ENCODE peak calls at places on chromosomes 5 and 9, in seven cellular contexts. One of them, this sample, is unnamed. For H3K9me3, the result is how much of the 10 kb centered on the place peaks cover.

GRCh38 chr5:101838329-101838964 is 457.6 kb downstream of the SLCO4C1 start:
- DNase-seq in PC-3: no peak
- DNase-seq in fibroblast of lung: peak
- DNase-seq in CD8-positive, alpha-beta memory T cell: no peak
- DNase-seq in left lung: no peak
- DNase-seq in heart left ventricle: no peak
- DNase-seq in IMR-90: peak
- DNase-seq in this sample: no peak

GRCh38 chr5:148820778-148821395 is 5.5 kb upstream of the ADRB2 start:
- DNase-seq in CD8-positive, alpha-beta memory T cell: peak
- DNase-seq in PC-3: peak
- DNase-seq in fibroblast of lung: peak
- DNase-seq in heart left ventricle: no peak
- DNase-seq in left lung: no peak
- DNase-seq in IMR-90: peak
- DNase-seq in this sample: no peak

GRCh38 chr9:127635198-127635735 is 23.2 kb downstream of the STXBP1 start:
- DNase-seq in IMR-90: peak
- DNase-seq in CD8-positive, alpha-beta memory T cell: no peak
- DNase-seq in PC-3: no peak
- DNase-seq in fibroblast of lung: no peak
- DNase-seq in heart left ventricle: no peak
- DNase-seq in left lung: no peak
- DNase-seq in this sample: no peak

GRCh38 chr9:132590037-132590317 is 7.6 kb downstream of the BARHL1 start:
- DNase-seq in fibroblast of lung: no peak
- DNase-seq in heart left ventricle: no peak
- DNase-seq in PC-3: no peak
- DNase-seq in IMR-90: no peak
- DNase-seq in left lung: no peak
- DNase-seq in CD8-positive, alpha-beta memory T cell: no peak
- DNase-seq in this sample: no peak

GRCh38 chr5:142926549-142926948 is 156.4 kb downstream of the ARHGAP26 start:
- DNase-seq in heart left ventricle: no peak
- DNase-seq in CD8-positive, alpha-beta memory T cell: no peak
- DNase-seq in IMR-90: no peak
- DNase-seq in left lung: no peak
- DNase-seq in fibroblast of lung: no peak
- DNase-seq in PC-3: no peak
- DNase-seq in this sample: no peak

GRCh38 chr5:73103885-73104284 is 16.5 kb upstream of the TMEM171 start:
- DNase-seq in fibroblast of lung: no peak
- DNase-seq in CD8-positive, alpha-beta memory T cell: no peak
- DNase-seq in left lung: no peak
- DNase-seq in heart left ventricle: no peak
- DNase-seq in PC-3: no peak
- DNase-seq in IMR-90: no peak
- DNase-seq in this sample: no peak

GRCh38 chr5:52657231-52657645 is 130.5 kb upstream of the ITGA1 start:
- DNase-seq in left lung: no peak
- DNase-seq in PC-3: peak
- DNase-seq in IMR-90: peak
- DNase-seq in fibroblast of lung: peak
- DNase-seq in heart left ventricle: no peak
- DNase-seq in CD8-positive, alpha-beta memory T cell: no peak
- DNase-seq in this sample: no peak

GRCh38 chr5:152994040-152994439 is 496.4 kb upstream of the GRIA1 start:
- DNase-seq in CD8-positive, alpha-beta memory T cell: no peak
- DNase-seq in IMR-90: no peak
- DNase-seq in PC-3: no peak
- DNase-seq in left lung: no peak
- DNase-seq in fibroblast of lung: no peak
- DNase-seq in heart left ventricle: no peak
- DNase-seq in this sample: no peak

GRCh38 chr5:58842851-58843250 is 260.0 kb downstream of the RAB3C start:
- DNase-seq in IMR-90: peak
- DNase-seq in heart left ventricle: no peak
- DNase-seq in PC-3: peak
- DNase-seq in fibroblast of lung: peak
- DNase-seq in left lung: no peak
- DNase-seq in CD8-positive, alpha-beta memory T cell: no peak
- DNase-seq in this sample: no peak

GRCh38 chr9:133824106-133824801 is 86.1 kb upstream of the SARDH start:
- DNase-seq in heart left ventricle: no peak
- DNase-seq in fibroblast of lung: no peak
- DNase-seq in PC-3: no peak
- DNase-seq in CD8-positive, alpha-beta memory T cell: no peak
- DNase-seq in IMR-90: no peak
- DNase-seq in left lung: no peak
- DNase-seq in this sample: no peak

DNA sequence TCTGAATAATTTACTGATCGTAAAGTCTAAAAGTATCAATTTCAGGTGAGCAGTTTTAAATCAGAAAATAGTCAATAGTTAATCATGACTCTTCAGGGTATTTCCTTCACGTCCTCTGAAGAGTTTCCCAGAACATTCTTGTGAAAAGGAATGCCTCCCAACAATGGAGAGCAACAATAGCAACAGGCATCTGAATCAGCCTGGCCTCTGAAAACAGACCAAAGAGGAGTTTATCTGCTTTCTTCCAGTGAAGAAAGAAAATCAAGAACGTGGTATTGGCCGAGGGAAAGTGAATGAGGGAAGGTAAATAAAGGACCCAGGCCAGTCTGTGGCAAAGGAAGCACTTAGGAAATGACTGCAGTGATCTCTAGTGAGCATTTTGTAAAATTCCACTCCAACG is 26.1 kb upstream of the RASGEF1C start:
- DNase-seq in IMR-90: no peak
- DNase-seq in left lung: no peak
- DNase-seq in CD8-positive, alpha-beta memory T cell: no peak
- DNase-seq in PC-3: no peak
- DNase-seq in fibroblast of lung: no peak
- DNase-seq in heart left ventricle: no peak
- DNase-seq in this sample: no peak
- H3K9me3 ChIP-seq in IMR-90: under half
- H3K9me3 ChIP-seq in left lung: under half
- H3K9me3 ChIP-seq in CD8-positive, alpha-beta memory T cell: under half
- H3K9me3 ChIP-seq in PC-3: under half
- H3K9me3 ChIP-seq in fibroblast of lung: under half
- H3K9me3 ChIP-seq in heart left ventricle: under half
- H3K9me3 ChIP-seq in this sample: under half

DNA sequence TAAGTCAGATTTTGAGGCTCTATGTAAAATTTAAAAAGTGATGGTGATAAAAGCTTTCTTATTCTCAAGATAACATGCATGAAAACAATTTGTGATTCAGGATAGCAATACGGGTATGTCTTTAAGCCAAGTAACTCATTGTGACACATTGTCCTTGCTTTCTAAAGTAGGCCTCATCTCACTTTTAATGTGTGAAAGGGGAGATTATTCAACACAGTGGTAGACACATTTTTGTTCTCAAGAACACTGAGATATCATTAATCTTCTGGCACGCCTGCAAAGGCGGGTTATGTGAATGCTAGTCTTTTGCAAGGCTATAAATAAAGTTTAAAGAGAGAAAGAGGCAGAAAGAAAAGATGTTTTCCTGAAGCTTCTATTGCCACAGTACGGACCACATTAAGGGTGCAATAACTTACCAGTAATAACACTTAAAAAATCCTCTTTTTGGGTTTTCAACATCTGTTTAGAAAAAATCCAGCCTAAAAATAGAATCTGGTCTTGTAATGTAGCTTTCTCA is 181.8 kb upstream of the MEF2C start:
- DNase-seq in heart left ventricle: no peak
- DNase-seq in PC-3: no peak
- DNase-seq in IMR-90: no peak
- DNase-seq in fibroblast of lung: no peak
- DNase-seq in left lung: no peak
- DNase-seq in CD8-positive, alpha-beta memory T cell: no peak
- DNase-seq in this sample: no peak
- H3K9me3 ChIP-seq in heart left ventricle: under half
- H3K9me3 ChIP-seq in PC-3: under half
- H3K9me3 ChIP-seq in IMR-90: under half
- H3K9me3 ChIP-seq in fibroblast of lung: under half
- H3K9me3 ChIP-seq in left lung: under half
- H3K9me3 ChIP-seq in CD8-positive, alpha-beta memory T cell: under half
- H3K9me3 ChIP-seq in this sample: under half

GRCh38 chr5:135036405-135036804 is 2.4 kb upstream of the PITX1 start:
- DNase-seq in fibroblast of lung: no peak
- DNase-seq in left lung: no peak
- DNase-seq in CD8-positive, alpha-beta memory T cell: no peak
- DNase-seq in heart left ventricle: no peak
- DNase-seq in PC-3: no peak
- DNase-seq in IMR-90: no peak
- DNase-seq in this sample: no peak

GRCh38 chr5:135038829-135039525 is 4.9 kb upstream of the PITX1 start:
- DNase-seq in CD8-positive, alpha-beta memory T cell: no peak
- DNase-seq in fibroblast of lung: no peak
- DNase-seq in PC-3: no peak
- DNase-seq in left lung: no peak
- DNase-seq in heart left ventricle: no peak
- DNase-seq in IMR-90: no peak
- DNase-seq in this sample: no peak

GRCh38 chr5:135038202-135038828 is 4.3 kb upstream of the PITX1 start:
- DNase-seq in CD8-positive, alpha-beta memory T cell: no peak
- DNase-seq in PC-3: no peak
- DNase-seq in heart left ventricle: no peak
- DNase-seq in left lung: no peak
- DNase-seq in IMR-90: no peak
- DNase-seq in fibroblast of lung: no peak
- DNase-seq in this sample: no peak

GRCh38 chr5:135035678-135036030 is 1.6 kb upstream of the PITX1 start:
- DNase-seq in fibroblast of lung: no peak
- DNase-seq in IMR-90: no peak
- DNase-seq in PC-3: no peak
- DNase-seq in heart left ventricle: no peak
- DNase-seq in left lung: no peak
- DNase-seq in CD8-positive, alpha-beta memory T cell: no peak
- DNase-seq in this sample: no peak

GRCh38 chr5:135037519-135038201 is 3.6 kb upstream of the PITX1 start:
- DNase-seq in PC-3: no peak
- DNase-seq in fibroblast of lung: no peak
- DNase-seq in left lung: no peak
- DNase-seq in CD8-positive, alpha-beta memory T cell: no peak
- DNase-seq in IMR-90: no peak
- DNase-seq in heart left ventricle: no peak
- DNase-seq in this sample: no peak
- H3K9me3 ChIP-seq in PC-3: under half
- H3K9me3 ChIP-seq in fibroblast of lung: under half
- H3K9me3 ChIP-seq in left lung: under half
- H3K9me3 ChIP-seq in CD8-positive, alpha-beta memory T cell: under half
- H3K9me3 ChIP-seq in IMR-90: under half
- H3K9me3 ChIP-seq in heart left ventricle: under half
- H3K9me3 ChIP-seq in this sample: under half

GRCh38 chr9:101403886-101404285 is 5.2 kb downstream of the ZNF189 start:
- DNase-seq in CD8-positive, alpha-beta memory T cell: no peak
- DNase-seq in left lung: no peak
- DNase-seq in IMR-90: no peak
- DNase-seq in fibroblast of lung: no peak
- DNase-seq in PC-3: no peak
- DNase-seq in heart left ventricle: no peak
- DNase-seq in this sample: no peak
- H3K9me3 ChIP-seq in CD8-positive, alpha-beta memory T cell: under half
- H3K9me3 ChIP-seq in left lung: under half
- H3K9me3 ChIP-seq in IMR-90: under half
- H3K9me3 ChIP-seq in fibroblast of lung: under half
- H3K9me3 ChIP-seq in PC-3: under half
- H3K9me3 ChIP-seq in heart left ventricle: half or more
- H3K9me3 ChIP-seq in this sample: under half

DNA sequence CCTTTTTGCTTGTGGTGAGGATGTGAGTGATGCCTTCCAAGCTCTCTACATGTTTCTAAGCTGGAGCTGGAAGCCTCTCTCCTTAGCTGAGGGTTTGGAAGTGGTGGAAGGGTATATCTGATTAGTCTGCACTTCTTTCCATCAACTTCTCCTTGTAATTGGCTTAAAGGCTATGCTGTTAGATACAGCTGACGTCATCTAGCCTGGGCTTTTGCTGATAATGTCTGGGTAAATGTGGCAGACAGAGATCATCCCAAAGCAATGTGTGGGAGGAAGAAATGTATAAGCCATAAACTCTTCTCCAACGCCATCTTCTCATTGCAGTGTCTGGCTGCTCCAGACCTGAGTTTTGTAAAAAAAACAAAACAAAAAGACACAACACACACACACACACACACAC is 29.3 kb downstream of the ZNF354C start:
- DNase-seq in heart left ventricle: no peak
- DNase-seq in IMR-90: no peak
- DNase-seq in PC-3: no peak
- DNase-seq in fibroblast of lung: no peak
- DNase-seq in left lung: no peak
- DNase-seq in CD8-positive, alpha-beta memory T cell: no peak
- DNase-seq in this sample: no peak
- H3K9me3 ChIP-seq in heart left ventricle: half or more
- H3K9me3 ChIP-seq in IMR-90: under half
- H3K9me3 ChIP-seq in PC-3: under half
- H3K9me3 ChIP-seq in fibroblast of lung: under half
- H3K9me3 ChIP-seq in left lung: under half
- H3K9me3 ChIP-seq in CD8-positive, alpha-beta memory T cell: under half
- H3K9me3 ChIP-seq in this sample: under half

GRCh38 chr5:140780512-140780911 is 5.4 kb upstream of the PCDHA1 start:
- DNase-seq in IMR-90: no peak
- DNase-seq in CD8-positive, alpha-beta memory T cell: no peak
- DNase-seq in fibroblast of lung: no peak
- DNase-seq in PC-3: no peak
- DNase-seq in left lung: no peak
- DNase-seq in heart left ventricle: no peak
- DNase-seq in this sample: no peak

GRCh38 chr5:140791111-140791510 is 3.5 kb upstream of the PCDHA2 start:
- DNase-seq in PC-3: no peak
- DNase-seq in CD8-positive, alpha-beta memory T cell: no peak
- DNase-seq in fibroblast of lung: no peak
- DNase-seq in heart left ventricle: no peak
- DNase-seq in IMR-90: no peak
- DNase-seq in left lung: no peak
- DNase-seq in this sample: no peak

GRCh38 chr5:140785905-140786686 is at the start of gene PCDHA1:
- DNase-seq in PC-3: no peak
- DNase-seq in CD8-positive, alpha-beta memory T cell: no peak
- DNase-seq in IMR-90: no peak
- DNase-seq in heart left ventricle: no peak
- DNase-seq in left lung: no peak
- DNase-seq in fibroblast of lung: no peak
- DNase-seq in this sample: no peak
- H3K9me3 ChIP-seq in PC-3: under half
- H3K9me3 ChIP-seq in CD8-positive, alpha-beta memory T cell: under half
- H3K9me3 ChIP-seq in IMR-90: under half
- H3K9me3 ChIP-seq in heart left ventricle: half or more
- H3K9me3 ChIP-seq in left lung: under half
- H3K9me3 ChIP-seq in fibroblast of lung: under half
- H3K9me3 ChIP-seq in this sample: under half

GRCh38 chr5:3377831-3378230 is 217.8 kb upstream of the IRX1 start:
- DNase-seq in fibroblast of lung: no peak
- DNase-seq in PC-3: no peak
- DNase-seq in heart left ventricle: no peak
- DNase-seq in CD8-positive, alpha-beta memory T cell: no peak
- DNase-seq in IMR-90: no peak
- DNase-seq in left lung: no peak
- DNase-seq in this sample: no peak
- H3K9me3 ChIP-seq in fibroblast of lung: under half
- H3K9me3 ChIP-seq in PC-3: under half
- H3K9me3 ChIP-seq in heart left ventricle: under half
- H3K9me3 ChIP-seq in CD8-positive, alpha-beta memory T cell: under half
- H3K9me3 ChIP-seq in IMR-90: under half
- H3K9me3 ChIP-seq in left lung: under half
- H3K9me3 ChIP-seq in this sample: under half